ENCODE peak calls at places on chromosomes 12 and 14, in nine cellular contexts. X is heart left ventricle, Z is HCT116, F is spleen, Q is tibial nerve, T is K562, B is right lobe of liver, E is gastrocnemius medialis, N is ovary. C is an unnamed sample.

GRCh38 chr14:73634333-73634833 is 10.4 kb upstream of the DNAL1 start:
- DNase-seq in Z (no peak), X (peak; percentile 72), B (no peak), T (no peak), F (no peak), Q (no peak), N (peak; percentile 47), E (peak; percentile 7), C (no peak)

GRCh38 chr14:69056389-69056788 is 77.3 kb upstream of the ACTN1 start:
- DNase-seq in B (no peak), E (no peak), T (no peak), N (no peak), F (no peak), Q (no peak), X (no peak), Z (peak; percentile 6), C (no peak)

GRCh38 chr12:13661005-13661887 is 320.2 kb downstream of the GRIN2B start:
- DNase-seq in E (peak; percentile 7), N (no peak), Z (peak; percentile 47), X (no peak), T (peak; percentile 25), B (peak; percentile 27), Q (peak; percentile 14), F (no peak), C (no peak)

GRCh38 chr12:131620520-131620919 is 90.4 kb upstream of the SFSWAP start:
- DNase-seq in X (no peak), F (peak; percentile 23), E (no peak), Q (no peak), B (no peak), N (no peak), T (peak; percentile 61), Z (no peak), C (no peak)

GRCh38 chr14:103544627-103545218 is 15.7 kb downstream of the TRMT61A start:
- DNase-seq in E (no peak), Z (no peak), T (no peak), B (peak; percentile 14), F (peak; percentile 60), N (no peak), Q (no peak), X (peak; percentile 52), C (no peak)

GRCh38 chr12:62771828-62772227 is 163.1 kb downstream of the PPM1H start:
- DNase-seq in N (no peak), B (no peak), X (no peak), Z (no peak), Q (no peak), E (no peak), F (no peak), T (no peak), C (no peak)

GRCh38 chr12:115752913-115753726 is 524.4 kb downstream of the MED13L start:
- DNase-seq in Z (peak; percentile 42), X (no peak), Q (no peak), N (peak; percentile 20), T (peak; percentile 28), E (peak; percentile 7), B (no peak), F (no peak), C (peak; percentile 35)

GRCh38 chr12:57803317-57803893 is 15.1 kb downstream of the AVIL start:
- DNase-seq in F (no peak), B (peak; percentile 44), X (no peak), Q (peak; percentile 26), Z (peak; percentile 23), N (no peak), E (no peak), T (peak; percentile 63), C (no peak)

GRCh38 chr12:53192531-53193021 is 11.9 kb upstream of the CSAD start:
- DNase-seq in F (no peak), Q (no peak), B (no peak), X (no peak), E (no peak), T (no peak), Z (no peak), N (no peak), C (peak; percentile 79)
- TF ChIP-seq POLR2A in F (no peak), Q (no peak), B (no peak), X (no peak), E (no peak), T (peak; percentile 28), Z (no peak), N (no peak), C (no peak)

DNA sequence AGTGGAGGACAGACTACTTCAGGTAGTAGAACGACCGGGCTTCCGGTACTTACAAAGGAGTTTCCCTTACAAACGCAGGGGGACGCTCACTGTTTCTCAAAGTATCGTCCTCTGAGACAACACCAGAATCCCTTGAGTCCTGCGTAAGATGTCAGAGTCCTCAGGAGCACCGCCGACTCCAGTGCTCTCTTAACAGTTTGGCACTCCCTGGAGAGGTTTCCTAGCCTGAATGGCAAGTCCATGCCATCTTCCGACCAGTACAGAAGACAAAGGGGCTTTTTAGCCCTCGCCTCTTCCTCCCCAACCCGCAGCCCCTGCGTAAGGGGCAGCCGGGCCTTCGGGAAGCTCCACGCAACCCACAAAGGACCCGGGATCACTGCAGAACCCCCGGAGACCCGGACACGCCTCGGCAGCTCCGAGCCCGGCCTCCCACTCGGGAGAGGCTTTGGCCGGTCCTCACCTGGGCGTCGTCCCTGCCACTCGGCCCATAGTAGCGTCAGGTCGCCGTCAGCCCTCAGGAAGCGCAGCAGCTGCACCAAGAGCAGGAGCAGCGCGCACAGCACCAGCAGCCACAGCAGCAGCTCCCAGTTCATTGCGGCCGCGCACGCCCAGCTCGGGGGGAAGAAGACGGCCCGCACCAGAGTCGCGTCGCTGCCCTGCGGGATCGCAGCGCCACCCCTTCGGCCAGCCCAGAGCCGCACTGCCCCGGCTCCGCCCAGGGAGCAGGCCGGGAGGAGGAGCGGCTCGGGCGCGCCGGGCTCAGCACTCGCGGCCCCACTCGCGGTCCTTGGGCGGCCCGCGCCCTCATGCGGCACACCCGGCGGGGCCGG is at the start of gene DHRS7:
- DNase-seq in Q (peak; percentile 65), B (peak; percentile 93), T (peak; percentile 63), E (peak; percentile 72), F (peak; percentile 98), X (peak; percentile 95), N (peak; percentile 75), Z (peak; percentile 51), C (peak; percentile 68)
- TF ChIP-seq POLR2A in Q (peak; percentile 71), B (peak; percentile 83), T (peak; percentile 66), E (peak; percentile 71), F (peak; percentile 45), X (peak; percentile 55), N (peak; percentile 56), Z (peak; percentile 42), C (peak; percentile 38)

GRCh38 chr14:34062353-34062973 is 111.6 kb upstream of the EGLN3 start:
- DNase-seq in F (no peak), E (no peak), X (no peak), Z (no peak), B (no peak), N (no peak), Q (no peak), T (no peak), C (no peak)

GRCh38 chr14:34059037-34059924 is 108.4 kb upstream of the EGLN3 start:
- DNase-seq in B (no peak), Q (no peak), Z (no peak), X (no peak), F (no peak), E (no peak), T (peak; percentile 42), N (no peak), C (no peak)

GRCh38 chr14:34058510-34058909 is 107.6 kb upstream of the EGLN3 start:
- DNase-seq in Z (no peak), E (no peak), B (no peak), N (no peak), X (no peak), Q (no peak), F (no peak), T (no peak), C (no peak)

GRCh38 chr14:34060747-34061050 is 109.8 kb upstream of the EGLN3 start:
- DNase-seq in Q (no peak), Z (no peak), F (no peak), T (no peak), N (no peak), X (no peak), B (no peak), E (no peak), C (no peak)

DNA sequence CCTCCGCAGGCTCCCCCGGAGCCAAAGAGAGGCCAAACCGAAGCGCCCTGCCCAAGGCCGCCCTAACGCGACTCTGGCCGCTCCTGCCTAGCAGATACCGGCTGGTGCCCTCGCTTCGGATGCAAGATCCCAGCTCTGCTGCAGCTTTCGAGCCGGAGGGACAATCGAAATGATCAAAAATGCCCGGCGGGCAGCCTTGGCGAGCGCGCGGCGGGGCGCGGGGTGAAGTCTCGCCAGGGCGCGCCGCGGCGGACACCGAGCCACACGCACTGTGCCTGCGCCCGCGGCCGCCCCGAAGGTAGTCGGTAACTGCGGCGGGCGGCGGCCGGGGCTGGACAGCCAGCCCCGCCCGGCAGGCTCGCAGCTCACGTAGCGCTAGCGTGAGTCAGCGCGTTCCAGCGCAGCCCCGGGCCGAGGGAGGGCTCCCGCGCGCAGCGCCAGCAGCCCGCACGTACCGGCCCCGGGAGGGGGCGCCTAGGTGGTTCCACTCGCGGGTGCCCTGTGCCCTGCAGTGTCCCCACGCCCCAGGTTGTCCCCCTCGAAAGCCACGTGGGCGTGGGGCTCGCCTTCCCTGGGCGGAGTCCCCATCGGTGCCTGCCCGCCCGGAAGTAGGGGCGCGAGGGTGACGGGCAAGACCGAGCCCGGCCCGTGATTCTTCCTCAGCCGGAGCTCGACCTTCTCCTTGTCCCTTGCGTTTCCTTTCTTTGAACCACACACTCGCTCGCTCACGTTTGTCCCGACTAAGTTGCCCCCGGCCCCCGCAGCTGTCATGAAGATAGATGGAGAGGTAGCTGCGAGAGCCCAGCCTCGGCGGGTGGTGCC is 109.3 kb upstream of the EGLN3 start:
- DNase-seq in N (peak; percentile 76), Z (no peak), E (peak; percentile 61), F (peak; percentile 89), B (peak; percentile 87), X (peak; percentile 91), T (peak; percentile 87), Q (peak; percentile 51), C (peak; percentile 47)
- TF ChIP-seq POLR2A in N (no peak), Z (peak; percentile 63), E (peak; percentile 80), F (peak; percentile 2), B (peak; percentile 33), X (peak; percentile 76), T (peak; percentile 63), Q (no peak), C (no peak)

GRCh38 chr12:42789808-42790760 is 200.5 kb upstream of the PRICKLE1 start:
- DNase-seq in E (no peak), T (no peak), Q (no peak), X (no peak), N (no peak), Z (peak; percentile 22), B (no peak), F (no peak), C (no peak)

GRCh38 chr12:42790761-42791151 is 201.2 kb upstream of the PRICKLE1 start:
- DNase-seq in F (no peak), E (no peak), X (no peak), N (no peak), T (peak; percentile 7), Q (no peak), Z (peak; percentile 61), B (no peak), C (no peak)

GRCh38 chr12:42794811-42795210 is 205.3 kb upstream of the PRICKLE1 start:
- DNase-seq in X (no peak), E (no peak), B (no peak), N (no peak), F (no peak), Q (no peak), Z (no peak), T (no peak), C (no peak)

GRCh38 chr12:42792265-42792664 is 202.7 kb upstream of the PRICKLE1 start:
- DNase-seq in N (no peak), E (no peak), Q (no peak), T (no peak), Z (no peak), B (no peak), F (no peak), X (no peak), C (no peak)

DNA sequence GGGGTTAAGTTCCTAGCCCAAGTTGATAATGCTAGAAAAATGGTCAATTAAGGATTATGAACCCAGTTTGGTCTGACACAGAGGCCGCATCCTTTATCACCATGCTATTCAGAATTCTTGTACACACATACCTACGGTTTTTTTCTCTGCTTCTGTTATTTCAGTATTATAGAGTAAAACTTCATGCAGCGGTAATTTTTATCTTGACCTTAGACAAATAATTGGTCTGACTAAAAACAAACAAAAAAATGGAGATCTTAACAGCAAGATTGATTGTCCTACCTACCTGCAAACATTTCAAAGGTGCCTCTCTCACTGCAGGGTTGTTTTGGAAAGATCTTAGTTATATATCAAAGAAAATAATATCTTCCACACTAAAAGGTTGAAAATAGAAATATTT is 201.9 kb upstream of the PRICKLE1 start:
- DNase-seq in T (no peak), F (no peak), B (no peak), X (no peak), N (no peak), Q (no peak), E (no peak), Z (no peak), C (no peak)
- TF ChIP-seq POLR2A in T (no peak), F (no peak), B (no peak), X (no peak), N (no peak), Q (no peak), E (no peak), Z (no peak), C (no peak)

C was measured in lower leg skin.